ENCODE peak calls at places on chromosome 11, in four cellular contexts. G, Z, N and W are unnamed samples. For H3K79me2, the result is how much of the 10 kb centered on the place peaks cover.

GRCh38 chr11:59801981-59802638 is 8.5 kb downstream of the MRPL16 start:
- DNase-seq in N (no peak), G (no peak), Z (no peak), W (peak)

GRCh38 chr11:64916040-64916847 is 765 bp downstream of the ATG2A start:
- DNase-seq in G (no peak), N (no peak), Z (peak), W (peak)

GRCh38 chr11:110793556-110793955 is 81.3 kb upstream of the ARHGAP20 start:
- DNase-seq in Z (no peak), N (no peak), G (no peak), W (peak)

GRCh38 chr11:14336507-14337503 is 22.2 kb downstream of the RRAS2 start:
- DNase-seq in G (no peak), Z (peak), N (peak), W (no peak)

GRCh38 chr11:94650756-94651155 is 83.6 kb downstream of the PIWIL4 start:
- DNase-seq in G (no peak), N (no peak), Z (no peak), W (no peak)

GRCh38 chr11:30585067-30585891 is 874 bp downstream of the MPPED2 start:
- DNase-seq in Z (no peak), G (no peak), N (no peak), W (peak)

GRCh38 chr11:33723238-33723881 is 12.9 kb downstream of the CD59 start:
- DNase-seq in G (no peak), N (peak), Z (no peak), W (no peak)

GRCh38 chr11:6611092-6612007 is 666 bp downstream of the TAF10 start:
- DNase-seq in Z (no peak), N (no peak), G (no peak), W (peak)

GRCh38 chr11:44014968-44015623 is 32.7 kb upstream of the ACCSL start:
- DNase-seq in Z (no peak), G (no peak), N (no peak), W (no peak)

GRCh38 chr11:120500414-120500936 is 11.1 kb upstream of the GRIK4 start:
- DNase-seq in N (no peak), G (no peak), Z (no peak), W (peak)

GRCh38 chr11:66719111-66719872 is 9.7 kb downstream of the SPTBN2 start:
- DNase-seq in G (no peak), N (no peak), Z (peak), W (no peak)

GRCh38 chr11:13772223-13773046 is 104.0 kb downstream of the FAR1 start:
- DNase-seq in Z (peak), N (peak), G (peak), W (peak)

GRCh38 chr11:110984147-110984546 is 261.4 kb upstream of the POU2AF2 start:
- DNase-seq in N (no peak), G (no peak), Z (no peak), W (no peak)

GRCh38 chr11:10581481-10582019 is 13.1 kb upstream of the LYVE1 start:
- DNase-seq in Z (no peak), N (no peak), G (no peak), W (no peak)

GRCh38 chr11:64887757-64888405 is 9.5 kb upstream of the EHD1 start:
- DNase-seq in G (no peak), Z (peak), N (peak), W (peak)

GRCh38 chr11:112352907-112353306 is 92.2 kb upstream of the PLET1 start:
- DNase-seq in Z (no peak), N (no peak), G (no peak), W (no peak)

GRCh38 chr11:115181480-115181879 is 322.7 kb downstream of the CADM1 start:
- DNase-seq in G (no peak), N (no peak), Z (no peak), W (no peak)

GRCh38 chr11:66559141-66559861 is 9.1 kb downstream of the CTSF start:
- DNase-seq in Z (no peak), G (no peak), N (no peak), W (peak)

GRCh38 chr11:66346476-66347424 is 679 bp downstream of the B4GAT1 start:
- DNase-seq in G (no peak), N (no peak), Z (no peak), W (no peak)

GRCh38 chr11:133787379-133788103 is 57.8 kb downstream of the SPATA19 start:
- DNase-seq in N (no peak), Z (no peak), G (no peak), W (peak)

GRCh38 chr11:10930224-10930960 is 72.5 kb upstream of the ZBED5 start:
- DNase-seq in Z (no peak), N (no peak), G (no peak), W (peak)

GRCh38 chr11:66277475-66278391 is at the start of gene CNIH2:
- DNase-seq in N (no peak), Z (no peak), G (no peak), W (peak)

GRCh38 chr11:134949716-134950115 is 537.7 kb upstream of the B3GAT1 start:
- DNase-seq in G (no peak), N (no peak), Z (no peak), W (no peak)

GRCh38 chr11:9269492-9270030 is 4.4 kb upstream of the DENND5A start:
- DNase-seq in N (no peak), Z (no peak), G (no peak), W (no peak)

GRCh38 chr11:120548682-120549209 is 37.2 kb downstream of the GRIK4 start:
- DNase-seq in G (no peak), Z (no peak), N (no peak), W (no peak)

GRCh38 chr11:64240467-64241174 is at the start of gene FKBP2:
- DNase-seq in Z (peak), N (peak), G (peak), W (peak)

GRCh38 chr11:34977039-34977906 is 60.9 kb downstream of the PDHX start:
- DNase-seq in G (no peak), Z (no peak), N (peak), W (no peak)

GRCh38 chr11:32374261-32374711 is 61.1 kb downstream of the WT1 start:
- DNase-seq in G (peak), Z (peak), N (peak), W (peak)

DNA sequence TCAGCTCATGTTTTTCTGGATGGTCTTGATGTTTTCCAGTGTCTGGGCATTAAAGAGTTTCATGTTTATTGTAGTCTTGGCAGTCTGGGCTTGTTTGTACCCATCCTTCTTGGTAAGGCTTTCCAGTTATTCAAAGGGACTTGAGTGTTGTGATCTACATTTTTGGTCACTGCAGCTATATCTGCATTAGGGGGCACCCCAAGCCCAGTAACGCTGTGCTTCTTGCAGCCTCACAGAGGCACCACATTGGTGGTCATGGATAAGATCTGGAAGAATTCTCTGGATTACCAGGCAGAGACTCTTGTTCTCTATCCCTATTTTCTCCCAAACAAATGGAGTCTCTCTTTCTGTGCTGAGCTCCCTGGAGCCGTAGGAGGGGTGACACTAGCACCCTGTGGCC is 451.5 kb upstream of the FAT3 start:
- DNase-seq in N (no peak), G (no peak), Z (no peak), W (peak)
- TF ChIP-seq CTCF in N (no peak), G (no peak), Z (no peak), W (peak)

DNA sequence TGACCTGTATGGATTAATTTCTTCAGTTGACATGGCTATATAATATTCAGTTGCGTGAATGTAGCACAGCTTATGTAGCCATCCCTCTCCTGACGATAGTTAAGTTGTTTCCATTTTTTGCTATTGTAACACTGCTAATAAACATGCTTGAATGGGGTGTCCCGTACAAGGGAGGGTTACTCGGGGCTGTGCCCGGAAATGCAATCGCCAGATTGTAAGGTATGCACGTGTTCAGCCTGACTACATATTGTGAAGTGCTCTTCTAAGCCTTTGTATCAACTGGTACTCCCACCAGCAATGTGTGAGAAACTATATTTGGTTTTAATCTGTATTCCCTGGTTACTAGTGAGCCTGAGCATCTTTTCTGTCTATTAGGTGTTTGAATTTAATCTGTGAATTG is 16.1 kb downstream of the ST3GAL4 start:
- DNase-seq in N (no peak), Z (no peak), G (no peak), W (no peak)
- H3K79me2 ChIP-seq in N (under half), Z (under half), G (under half), W (half or more)

DNA sequence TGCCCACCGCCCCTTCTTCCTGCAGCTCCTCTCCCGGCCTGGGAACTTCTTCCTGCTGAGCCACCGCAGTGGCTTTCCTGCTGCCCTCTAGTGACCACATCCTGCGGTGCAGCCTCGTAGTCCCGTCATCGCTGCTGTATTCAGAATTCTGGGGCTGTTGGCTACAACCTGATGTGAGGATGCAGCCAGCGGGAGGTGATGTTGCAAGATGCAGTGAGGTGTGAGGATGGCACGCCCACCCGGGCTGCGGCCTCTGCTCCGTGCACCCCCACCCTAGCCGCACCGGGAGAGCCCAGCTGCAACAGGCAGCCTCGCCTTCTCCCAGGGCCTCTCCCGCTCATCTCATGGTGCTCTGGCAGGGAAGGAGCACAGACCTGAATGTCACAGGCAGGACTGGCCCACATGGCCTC is 10.1 kb downstream of the CHST1 start:
- DNase-seq in Z (peak), G (no peak), N (peak), W (peak)
- TF ChIP-seq REST in Z (no peak), G (no peak), N (no peak), W (no peak)

GRCh38 chr11:106133529-106133928 is 56.1 kb downstream of the AASDHPPT start:
- DNase-seq in G (no peak), Z (no peak), N (no peak), W (peak)
- TF ChIP-seq CTCF in G (no peak), Z (peak), N (peak), W (peak)